ENCODE peak calls at places on chromosomes 16 and 17, in eight cellular contexts. B is H1, T is right atrium auricular region, D is heart left ventricle, X is adipocyte, O is fibroblast of lung, H is GM23248, S is mesenchymal stem cell. U is an unnamed sample. For H3K9me3 and H3K4me1, the result is how much of the 10 kb centered on the place peaks cover.

GRCh38 chr16:49441366-49441780 is 67.8 kb downstream of the C16orf78 start:
- DNase-seq in S (no peak), T (no peak), X (peak), D (peak), B (no peak), H (no peak), O (no peak), U (no peak)

GRCh38 chr16:19704321-19705130 is 13.5 kb downstream of the KNOP1 start:
- DNase-seq in T (no peak), D (no peak), X (peak), H (peak), S (peak), B (no peak), O (peak), U (peak)

GRCh38 chr16:89052824-89053724 is 40.6 kb upstream of the ACSF3 start:
- DNase-seq in X (no peak), S (no peak), T (no peak), O (peak), B (no peak), H (peak), D (no peak), U (peak)

GRCh38 chr16:23848958-23849357 is 13.2 kb downstream of the PRKCB start:
- DNase-seq in T (no peak), X (no peak), H (no peak), S (no peak), O (no peak), B (no peak), D (no peak), U (no peak)

GRCh38 chr16:55490301-55490700 is 11.3 kb downstream of the MMP2 start:
- DNase-seq in O (no peak), S (no peak), H (no peak), T (peak), D (no peak), B (no peak), X (no peak), U (no peak)

GRCh38 chr17:50513501-50513900 is 5.3 kb downstream of the MYCBPAP start:
- DNase-seq in S (no peak), X (peak), D (no peak), B (no peak), O (no peak), H (no peak), T (no peak), U (no peak)

GRCh38 chr17:45646288-45646988 is 137.7 kb upstream of the CRHR1 start:
- DNase-seq in T (no peak), S (no peak), X (no peak), B (no peak), D (peak), O (no peak), H (no peak), U (no peak)

GRCh38 chr16:67943619-67944503 is at the start of gene LCAT:
- DNase-seq in T (peak), B (no peak), D (peak), X (no peak), O (peak), S (no peak), H (no peak), U (peak)

GRCh38 chr16:89117975-89118289 is 24.3 kb downstream of the ACSF3 start:
- DNase-seq in D (no peak), O (no peak), X (no peak), S (no peak), T (no peak), B (no peak), H (no peak), U (peak)

GRCh38 chr16:69709456-69710084 is 16.8 kb downstream of the NQO1 start:
- DNase-seq in S (peak), X (peak), O (peak), T (no peak), H (peak), D (no peak), B (no peak), U (no peak)

GRCh38 chr17:19867094-19867653 is 562 bp downstream of the ULK2 start:
- DNase-seq in X (peak), B (no peak), H (peak), O (peak), T (peak), D (peak), S (peak), U (peak)

GRCh38 chr16:19005561-19006445 is 22.1 kb downstream of the TMC7 start:
- DNase-seq in D (peak), S (no peak), X (no peak), O (peak), B (peak), H (peak), T (no peak), U (no peak)

GRCh38 chr17:19384723-19385391 is 2.1 kb downstream of the MFAP4 start:
- DNase-seq in S (peak), T (peak), X (peak), B (no peak), D (peak), O (peak), H (peak), U (peak)

GRCh38 chr16:84293406-84293805 is 1.3 kb upstream of the WFDC1 start:
- DNase-seq in B (no peak), H (no peak), T (no peak), O (no peak), D (no peak), S (no peak), X (no peak), U (peak)

GRCh38 chr16:58027341-58028167 is 2.0 kb downstream of the MMP15 start:
- DNase-seq in B (peak), S (peak), H (peak), D (peak), X (peak), O (peak), T (no peak), U (peak)

GRCh38 chr17:43024407-43025289 is at the start of gene RND2:
- DNase-seq in T (peak), H (peak), O (peak), B (peak), D (peak), X (peak), S (peak), U (peak)

GRCh38 chr16:81610144-81610842 is 165.7 kb downstream of the CMIP start:
- DNase-seq in B (no peak), D (peak), T (peak), X (peak), O (peak), H (peak), S (peak), U (peak)

GRCh38 chr17:37048806-37049205 is 100.1 kb downstream of the AATF start:
- DNase-seq in D (no peak), O (no peak), S (no peak), H (no peak), X (no peak), T (no peak), B (no peak), U (no peak)

GRCh38 chr16:88456356-88457292 is 3.5 kb downstream of the ZFPM1 start:
- DNase-seq in S (no peak), D (no peak), B (no peak), O (no peak), H (no peak), X (no peak), T (no peak), U (no peak)

GRCh38 chr17:43438626-43439529 is 40.1 kb downstream of the ARL4D start:
- DNase-seq in T (no peak), O (peak), X (no peak), H (no peak), B (no peak), D (no peak), S (no peak), U (no peak)

GRCh38 chr16:27429330-27429871 is 27.4 kb downstream of the IL21R start:
- DNase-seq in O (no peak), T (peak), S (no peak), H (no peak), X (no peak), B (no peak), D (no peak), U (no peak)

GRCh38 chr17:63961355-63962207 is 11.1 kb downstream of the SCN4A start:
- DNase-seq in O (peak), X (peak), D (peak), H (peak), T (peak), S (peak), B (peak), U (peak)

GRCh38 chr16:47465919-47466630 is 4.9 kb downstream of the PHKB start:
- DNase-seq in O (no peak), D (no peak), S (no peak), B (no peak), H (no peak), T (no peak), X (no peak), U (no peak)

GRCh38 chr16:47467501-47467900 is 6.4 kb downstream of the PHKB start:
- DNase-seq in S (no peak), D (no peak), H (no peak), X (no peak), O (no peak), T (no peak), B (no peak), U (no peak)

GRCh38 chr16:47461598-47462266 is 601 bp downstream of the PHKB start:
- DNase-seq in D (peak), X (peak), B (no peak), S (peak), T (no peak), H (peak), O (peak), U (no peak)

GRCh38 chr16:47460755-47461597 is at the start of the genes ITFG1 and PHKB:
- DNase-seq in T (peak), B (peak), S (peak), X (peak), H (peak), O (peak), D (peak), U (peak)

DNA sequence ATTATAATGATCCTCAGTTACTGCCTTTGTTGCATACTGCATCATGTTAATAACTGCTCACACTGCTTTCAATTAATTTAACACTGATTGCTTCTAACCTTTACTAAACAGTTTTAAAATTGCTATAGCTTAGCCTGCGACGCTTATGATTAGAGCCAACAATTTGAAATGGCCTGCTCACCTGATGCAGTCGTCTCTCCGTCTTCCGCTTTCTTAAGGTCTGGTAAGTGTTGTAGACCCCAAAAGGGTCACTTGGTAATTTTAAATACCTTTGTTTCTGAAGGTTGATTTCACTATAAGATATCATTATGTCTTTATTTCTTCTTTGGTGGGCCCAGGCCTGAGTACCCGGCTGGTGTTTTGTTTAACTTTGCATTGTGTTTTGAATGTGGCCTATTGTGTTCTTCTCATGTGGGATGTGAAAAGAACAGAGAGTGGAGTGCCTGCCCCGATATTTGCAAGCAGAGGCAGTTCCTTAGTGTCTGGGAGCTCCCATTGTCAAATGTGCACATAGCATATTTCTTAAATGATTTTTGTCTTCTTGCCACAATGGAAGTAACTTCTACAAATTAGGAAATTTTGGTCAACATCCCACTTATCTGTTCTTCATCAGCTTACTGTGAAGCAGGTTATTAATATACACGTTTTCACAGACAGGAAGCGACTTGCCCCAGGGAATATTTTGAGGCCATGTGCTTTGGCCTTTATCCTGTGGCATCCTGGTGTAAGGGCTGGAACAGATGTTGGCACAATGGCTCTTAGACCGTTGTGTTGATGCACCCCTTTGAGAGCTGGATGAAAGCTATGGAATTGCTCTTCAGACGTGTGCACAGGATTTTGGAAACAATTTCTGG is 2.9 kb downstream of the PHKB start:
- DNase-seq in X (no peak), B (no peak), D (no peak), O (no peak), T (no peak), H (no peak), S (no peak), U (no peak)
- H3K9me3 ChIP-seq in X (under half), B (under half), D (under half), O (under half), T (under half), H (under half), S (under half), U (under half)

GRCh38 chr17:76740329-76741118 is 2.6 kb downstream of the MFSD11 start:
- DNase-seq in H (peak), B (no peak), T (no peak), O (peak), S (peak), D (peak), X (peak), U (no peak)
- H3K4me1 ChIP-seq in H (under half), B (under half), T (under half), O (under half), S (under half), D (under half), X (under half), U (under half)

GRCh38 chr16:75169899-75170405 is 21.6 kb downstream of the ZFP1 start:
- DNase-seq in B (no peak), D (no peak), H (no peak), O (no peak), X (no peak), S (no peak), T (no peak), U (no peak)
- H3K9me3 ChIP-seq in B (half or more), D (half or more), H (under half), O (under half), X (half or more), S (half or more), T (under half), U (under half)

GRCh38 chr17:78771758-78772382 is 10.2 kb downstream of the CYTH1 start:
- DNase-seq in X (no peak), D (no peak), O (no peak), H (no peak), S (no peak), B (no peak), T (no peak), U (no peak)

GRCh38 chr17:78766743-78767294 is 15.3 kb downstream of the CYTH1 start:
- DNase-seq in S (no peak), H (no peak), B (no peak), O (no peak), X (no peak), T (no peak), D (no peak), U (no peak)

GRCh38 chr17:78766225-78766624 is 15.8 kb downstream of the CYTH1 start:
- DNase-seq in H (no peak), B (no peak), T (no peak), S (no peak), X (no peak), O (no peak), D (no peak), U (no peak)

GRCh38 chr17:78767806-78768205 is 14.3 kb downstream of the CYTH1 start:
- DNase-seq in S (no peak), D (no peak), O (no peak), H (no peak), X (no peak), B (no peak), T (no peak), U (no peak)

DNA sequence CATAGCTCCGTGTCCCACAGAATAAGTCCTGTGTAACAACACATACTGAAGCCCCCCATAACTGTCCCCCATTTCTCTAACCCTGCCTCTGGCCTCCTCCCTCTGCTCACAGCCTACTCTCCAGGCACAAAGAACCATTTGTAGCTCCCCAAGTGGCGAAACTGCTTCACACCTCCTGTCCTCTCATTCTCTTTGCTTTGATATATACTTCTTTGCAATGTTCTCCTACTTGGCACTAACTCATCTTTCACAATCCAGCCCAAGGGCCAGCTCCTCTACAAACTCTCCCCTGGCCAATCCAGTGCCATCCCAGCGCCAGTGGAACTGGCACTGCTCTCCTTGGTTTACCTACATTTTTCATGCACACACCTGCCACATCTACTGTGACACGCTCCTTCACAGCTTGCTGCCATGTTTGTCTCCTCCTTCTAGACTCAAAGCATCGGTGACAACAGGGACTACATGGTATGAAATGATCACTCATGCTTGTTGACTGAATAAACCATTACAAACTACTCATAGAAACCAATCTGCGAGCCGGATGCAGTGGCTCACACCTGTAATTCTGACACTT is 12.8 kb downstream of the CYTH1 start:
- DNase-seq in X (no peak), B (no peak), T (no peak), H (no peak), S (no peak), D (no peak), O (no peak), U (no peak)
- H3K4me1 ChIP-seq in X (under half), B (under half), T (under half), H (under half), S (under half), D (half or more), O (under half), U (under half)

U was measured in kidney.